ENCODE peak calls at places on chromosomes 3 and 15, in ten cellular contexts. Y, H, D, Z, P, J, W, M, N and R are unnamed samples.

GRCh38 chr15:97858278-97858677 is 102.2 kb upstream of the ARRDC4 start:
- DNase-seq in H (no peak), M (no peak), J (no peak), Y (no peak), W (no peak), Z (no peak), N (no peak), P (no peak), D (no peak), R (no peak)

GRCh38 chr3:124985358-124985757 is 50.8 kb upstream of the MUC13 start:
- DNase-seq in N (no peak), M (no peak), P (peak; percentile 83), H (no peak), W (no peak), Y (peak; percentile 43), J (no peak), D (no peak), Z (no peak), R (no peak)

GRCh38 chr15:30923429-30923828 is 19.7 kb downstream of the FAN1 start:
- DNase-seq in Y (no peak), H (no peak), N (no peak), D (no peak), P (no peak), J (peak; percentile 50), W (no peak), M (no peak), Z (no peak), R (no peak)

GRCh38 chr3:171585029-171585428 is 124.8 kb upstream of the TNIK start:
- DNase-seq in H (no peak), N (no peak), M (no peak), D (no peak), W (peak; percentile 37), J (no peak), Y (no peak), P (no peak), Z (no peak), R (no peak)

GRCh38 chr15:68431792-68432401 is at the start of gene ITGA11:
- DNase-seq in N (peak; percentile 67), W (peak; percentile 48), H (peak; percentile 83), Y (peak; percentile 54), Z (no peak), M (no peak), J (peak; percentile 56), D (peak; percentile 48), P (peak; percentile 34), R (no peak)

GRCh38 chr15:100635406-100636071 is 33.1 kb downstream of the ASB7 start:
- DNase-seq in Y (no peak), N (no peak), W (no peak), H (no peak), M (no peak), Z (no peak), D (peak; percentile 31), J (no peak), P (no peak), R (no peak)

GRCh38 chr3:44661189-44661588 is 12.7 kb downstream of the ZNF35 start:
- DNase-seq in J (no peak), Z (no peak), H (no peak), N (no peak), M (no peak), D (no peak), P (no peak), Y (no peak), W (no peak), R (no peak)

GRCh38 chr15:88204584-88204983 is 52.0 kb downstream of the NTRK3 start:
- DNase-seq in J (no peak), N (no peak), Z (no peak), D (no peak), H (no peak), P (no peak), W (no peak), M (no peak), Y (no peak), R (no peak)

GRCh38 chr3:121660356-121661171 is at the start of gene HCLS1:
- DNase-seq in Y (peak; percentile 41), Z (peak; percentile 5), W (no peak), P (no peak), D (peak; percentile 72), H (no peak), N (peak; percentile 47), M (peak; percentile 93), J (peak; percentile 51), R (peak; percentile 68)

GRCh38 chr15:72770673-72771328 is 12.8 kb downstream of the ADPGK start:
- DNase-seq in Z (no peak), P (no peak), D (no peak), W (no peak), N (no peak), M (no peak), J (no peak), H (no peak), Y (no peak), R (no peak)

GRCh38 chr3:193955719-193956118 is 180.2 kb upstream of the HES1 start:
- DNase-seq in Y (no peak), N (no peak), M (no peak), W (no peak), H (no peak), D (no peak), P (no peak), Z (no peak), J (no peak), R (no peak)
- H3K9me3 ChIP-seq in Y (peaks cover 17% of the 10 kb centered on the region), N (no peaks in the 10 kb centered on the region), M (peaks cover 24% of the 10 kb centered on the region), W (no peaks in the 10 kb centered on the region), H (no peaks in the 10 kb centered on the region), D (peaks cover 15% of the 10 kb centered on the region), P (no peaks in the 10 kb centered on the region), Z (no peaks in the 10 kb centered on the region), J (peaks cover 6% of the 10 kb centered on the region), R (no peaks in the 10 kb centered on the region)

DNA sequence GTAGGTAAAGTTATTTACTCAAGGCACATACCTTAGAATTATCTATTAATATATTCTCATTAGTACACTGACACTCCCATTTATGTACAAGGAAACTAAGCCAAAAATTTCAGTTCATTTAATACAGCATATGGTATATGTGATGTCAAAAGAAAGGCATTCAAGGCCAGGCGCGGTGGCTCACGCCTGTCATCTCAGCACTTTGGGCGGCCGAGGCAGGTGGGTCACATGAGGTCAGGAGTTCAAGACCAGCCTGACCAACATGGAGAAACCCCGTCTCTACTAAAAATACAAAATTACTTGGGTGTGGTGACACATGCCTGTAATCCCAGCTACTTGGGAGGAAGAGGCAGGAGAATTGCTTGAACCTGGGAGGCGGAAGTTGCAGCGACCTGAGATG is 435.2 kb downstream of the GBE1 start:
- DNase-seq in Z (no peak), W (no peak), N (no peak), Y (no peak), P (no peak), H (no peak), J (no peak), D (no peak), M (no peak), R (no peak)
- TF ChIP-seq POLR2A in Z (no peak), W (no peak), N (no peak), Y (no peak), P (no peak), H (no peak), J (no peak), D (no peak), M (no peak), R (no peak)

DNA sequence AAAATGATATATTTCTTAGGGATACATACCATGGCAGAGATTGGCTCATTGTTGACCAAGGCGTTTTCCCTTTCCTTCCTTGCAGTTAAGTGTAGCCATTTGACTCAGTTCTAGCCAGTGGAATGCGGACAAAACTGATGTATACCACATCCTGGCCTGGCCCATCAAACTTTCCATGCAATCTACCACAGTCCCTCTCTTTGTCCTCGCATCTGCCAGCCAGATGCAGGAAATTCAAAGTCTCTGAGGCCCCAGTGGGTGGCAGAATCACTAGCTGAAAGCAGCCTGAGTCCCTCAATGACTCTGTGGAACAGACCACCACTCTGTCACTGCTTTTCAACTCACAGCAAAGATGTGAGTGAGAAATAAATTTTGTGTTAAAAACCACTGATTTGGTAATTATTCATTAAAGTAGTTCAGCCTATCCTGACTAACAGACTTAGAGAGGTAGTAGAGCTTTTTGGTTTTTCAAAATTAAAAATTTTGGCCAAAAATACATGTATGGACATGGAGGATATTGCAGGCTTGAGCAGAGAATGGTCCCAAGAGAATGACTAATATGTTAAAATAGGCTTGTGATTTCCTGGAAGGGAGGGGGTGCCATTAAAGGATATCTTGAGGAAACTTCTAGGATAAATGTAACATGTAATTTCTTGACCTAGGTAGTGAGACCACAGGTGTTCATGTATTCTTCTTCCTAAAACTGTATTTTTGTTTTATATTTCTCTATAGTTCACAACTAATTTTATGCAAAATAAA is 10.9 kb downstream of the LRRFIP2 start:
- DNase-seq in Y (no peak), M (no peak), J (no peak), P (peak; percentile 82), N (no peak), D (no peak), W (no peak), Z (no peak), H (no peak), R (no peak)
- H3K27ac ChIP-seq in Y (no peak overlapping the region), M (no peak overlapping the region), J (no peak overlapping the region), P (peak overlapping the region; percentile 1), N (no peak overlapping the region), D (no peak overlapping the region), W (no peak overlapping the region), Z (no peak overlapping the region), H (no peak overlapping the region), R (no peak overlapping the region)

GRCh38 chr15:22259881-22260421 is 179.6 kb downstream of the OR4M2 start:
- DNase-seq in W (no peak), H (no peak), Y (no peak), D (no peak), Z (no peak), J (no peak), M (no peak), N (no peak), P (no peak), R (no peak)

GRCh38 chr15:22258402-22259150 is 178.2 kb downstream of the OR4M2 start:
- DNase-seq in M (peak; percentile 78), H (no peak), Y (no peak), N (peak; percentile 20), D (no peak), Z (no peak), J (no peak), P (no peak), W (no peak), R (no peak)

GRCh38 chr15:22253676-22254408 is 173.5 kb downstream of the OR4M2 start:
- DNase-seq in Y (no peak), H (no peak), Z (no peak), P (no peak), M (no peak), N (no peak), J (no peak), W (no peak), D (no peak), R (no peak)

GRCh38 chr15:22257047-22257667 is 176.8 kb downstream of the OR4M2 start:
- DNase-seq in Z (no peak), H (no peak), M (peak; percentile 71), N (peak; percentile 66), W (no peak), D (no peak), Y (no peak), J (no peak), P (no peak), R (peak; percentile 91)

DNA sequence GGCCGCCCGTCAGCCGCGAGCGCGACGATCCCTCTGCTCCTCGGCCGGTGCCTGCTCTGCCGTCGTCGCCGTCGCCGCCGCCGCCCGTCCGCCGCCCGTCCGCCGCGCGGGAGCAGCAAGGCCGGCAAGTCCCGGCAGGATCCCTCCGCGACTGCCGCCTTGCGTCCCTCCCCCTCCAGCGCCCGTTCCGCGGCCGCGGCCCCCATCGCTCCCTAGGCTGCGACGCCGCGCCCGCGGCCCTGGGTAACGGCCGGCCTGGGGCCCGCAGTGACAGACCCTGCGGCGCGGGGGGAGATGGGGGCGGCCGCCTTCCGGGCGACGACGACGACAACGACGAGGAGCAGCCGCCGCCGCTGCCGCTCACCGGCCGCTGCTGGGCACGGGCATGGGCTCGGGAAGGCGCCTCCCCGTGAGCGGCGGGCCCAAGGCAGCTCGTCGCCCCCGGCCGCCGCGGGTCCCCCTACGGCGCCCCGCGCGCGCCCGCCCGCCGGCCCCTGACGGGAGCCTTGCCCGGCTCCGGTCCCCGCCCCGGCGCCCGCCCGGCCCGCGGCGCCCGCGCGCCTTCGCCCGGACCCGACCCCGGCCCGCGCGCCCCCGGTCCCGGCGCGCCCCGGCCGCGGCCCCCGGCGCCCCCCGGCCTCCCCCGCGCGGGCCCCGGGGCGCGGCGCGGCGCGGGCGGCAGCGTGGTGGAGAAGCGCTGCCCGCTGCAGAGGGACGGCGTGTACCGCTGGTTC is 177.5 kb downstream of the OR4M2 start:
- DNase-seq in P (no peak), N (no peak), Y (no peak), J (no peak), W (no peak), Z (no peak), D (no peak), H (no peak), M (peak; percentile 76), R (no peak)
- H3K9me3 ChIP-seq in P (peaks cover 34% of the 10 kb centered on the region), N (no peaks in the 10 kb centered on the region), Y (no peaks in the 10 kb centered on the region), J (peaks cover 26% of the 10 kb centered on the region), W (no peaks in the 10 kb centered on the region), Z (no peaks in the 10 kb centered on the region), D (no peaks in the 10 kb centered on the region), H (no peaks in the 10 kb centered on the region), M (peaks cover 13% of the 10 kb centered on the region), R (no peaks in the 10 kb centered on the region)